ENCODE peak calls at places on chromosomes 1 and 21, in six cellular contexts. One of them, this sample, is unnamed.

GRCh38 chr1:61776091-61776490 is 33.8 kb downstream of the PATJ start:
- ATAC-seq in upper lobe of left lung: no peak
- ATAC-seq in A549: no peak
- ATAC-seq in K562: no peak
- ATAC-seq in HepG2: no peak
- ATAC-seq in GM12878: no peak
- ATAC-seq in this sample: no peak

GRCh38 chr1:28925350-28925891 is 11.1 kb downstream of the EPB41 start:
- ATAC-seq in upper lobe of left lung: no peak
- ATAC-seq in A549: no peak
- ATAC-seq in K562: no peak
- ATAC-seq in HepG2: no peak
- ATAC-seq in GM12878: no peak
- ATAC-seq in this sample: no peak

GRCh38 chr1:182174202-182174855 is 112.8 kb upstream of the ZNF648 start:
- ATAC-seq in upper lobe of left lung: no peak
- ATAC-seq in A549: no peak
- ATAC-seq in K562: no peak
- ATAC-seq in HepG2: no peak
- ATAC-seq in GM12878: no peak
- ATAC-seq in this sample: peak; percentile 85

GRCh38 chr21:37370152-37371040 is 3.8 kb downstream of the DYRK1A start:
- ATAC-seq in upper lobe of left lung: no peak
- ATAC-seq in A549: no peak
- ATAC-seq in K562: peak; percentile 22
- ATAC-seq in HepG2: no peak
- ATAC-seq in GM12878: peak; percentile 46
- ATAC-seq in this sample: no peak

GRCh38 chr1:82143108-82143833 is 342.5 kb downstream of the ADGRL2 start:
- ATAC-seq in upper lobe of left lung: no peak
- ATAC-seq in A549: no peak
- ATAC-seq in K562: no peak
- ATAC-seq in HepG2: no peak
- ATAC-seq in GM12878: peak; percentile 82
- ATAC-seq in this sample: no peak

GRCh38 chr1:38728176-38728908 is 131.2 kb downstream of the RRAGC start:
- ATAC-seq in upper lobe of left lung: peak; percentile 42
- ATAC-seq in A549: no peak
- ATAC-seq in K562: no peak
- ATAC-seq in HepG2: no peak
- ATAC-seq in GM12878: no peak
- ATAC-seq in this sample: peak; percentile 25

GRCh38 chr1:6961905-6962304 is 176.7 kb downstream of the CAMTA1 start:
- ATAC-seq in upper lobe of left lung: no peak
- ATAC-seq in A549: peak; percentile 26
- ATAC-seq in K562: no peak
- ATAC-seq in HepG2: no peak
- ATAC-seq in GM12878: no peak
- ATAC-seq in this sample: no peak

GRCh38 chr1:224989615-224990014 is 60.1 kb downstream of the DNAH14 start:
- ATAC-seq in upper lobe of left lung: no peak
- ATAC-seq in A549: no peak
- ATAC-seq in K562: no peak
- ATAC-seq in HepG2: no peak
- ATAC-seq in GM12878: no peak
- ATAC-seq in this sample: no peak

GRCh38 chr21:38925923-38926322 is 120.2 kb downstream of the ETS2 start:
- ATAC-seq in upper lobe of left lung: peak; percentile 85
- ATAC-seq in A549: peak; percentile 48
- ATAC-seq in K562: no peak
- ATAC-seq in HepG2: no peak
- ATAC-seq in GM12878: no peak
- ATAC-seq in this sample: peak; percentile 89

GRCh38 chr1:237211031-237211430 is 169.0 kb downstream of the RYR2 start:
- ATAC-seq in upper lobe of left lung: no peak
- ATAC-seq in A549: no peak
- ATAC-seq in K562: no peak
- ATAC-seq in HepG2: peak; percentile 56
- ATAC-seq in GM12878: no peak
- ATAC-seq in this sample: no peak

GRCh38 chr1:56385314-56385713 is 194.0 kb downstream of the PLPP3 start:
- ATAC-seq in upper lobe of left lung: no peak
- ATAC-seq in A549: no peak
- ATAC-seq in K562: no peak
- ATAC-seq in HepG2: no peak
- ATAC-seq in GM12878: no peak
- ATAC-seq in this sample: no peak

GRCh38 chr1:155717041-155717440 is 28.1 kb downstream of the DAP3 start:
- ATAC-seq in upper lobe of left lung: no peak
- ATAC-seq in A549: no peak
- ATAC-seq in K562: no peak
- ATAC-seq in HepG2: no peak
- ATAC-seq in GM12878: peak; percentile 96
- ATAC-seq in this sample: no peak

GRCh38 chr1:169236880-169237279 is 130.4 kb downstream of the ATP1B1 start:
- ATAC-seq in upper lobe of left lung: no peak
- ATAC-seq in A549: no peak
- ATAC-seq in K562: no peak
- ATAC-seq in HepG2: no peak
- ATAC-seq in GM12878: no peak
- ATAC-seq in this sample: no peak

GRCh38 chr1:169234780-169235179 is 128.3 kb downstream of the ATP1B1 start:
- ATAC-seq in upper lobe of left lung: no peak
- ATAC-seq in A549: no peak
- ATAC-seq in K562: no peak
- ATAC-seq in HepG2: no peak
- ATAC-seq in GM12878: no peak
- ATAC-seq in this sample: no peak

GRCh38 chr1:169238506-169238905 is 129.1 kb downstream of the NME7 start:
- ATAC-seq in upper lobe of left lung: peak; percentile 39
- ATAC-seq in A549: no peak
- ATAC-seq in K562: no peak
- ATAC-seq in HepG2: no peak
- ATAC-seq in GM12878: no peak
- ATAC-seq in this sample: no peak

GRCh38 chr1:169236143-169236542 is 129.7 kb downstream of the ATP1B1 start:
- ATAC-seq in upper lobe of left lung: no peak
- ATAC-seq in A549: no peak
- ATAC-seq in K562: no peak
- ATAC-seq in HepG2: no peak
- ATAC-seq in GM12878: no peak
- ATAC-seq in this sample: no peak

GRCh38 chr1:169235568-169235967 is 129.1 kb downstream of the ATP1B1 start:
- ATAC-seq in upper lobe of left lung: no peak
- ATAC-seq in A549: no peak
- ATAC-seq in K562: no peak
- ATAC-seq in HepG2: no peak
- ATAC-seq in GM12878: no peak
- ATAC-seq in this sample: no peak
- TF ChIP-seq EP300 in upper lobe of left lung: no peak
- TF ChIP-seq EP300 in A549: no peak
- TF ChIP-seq EP300 in K562: no peak
- TF ChIP-seq EP300 in HepG2: no peak
- TF ChIP-seq EP300 in GM12878: no peak
- TF ChIP-seq EP300 in this sample: no peak

GRCh38 chr21:36254106-36254941 is 65.7 kb upstream of the MORC3 start:
- ATAC-seq in upper lobe of left lung: no peak
- ATAC-seq in A549: no peak
- ATAC-seq in K562: no peak
- ATAC-seq in HepG2: peak; percentile 87
- ATAC-seq in GM12878: peak; percentile 50
- ATAC-seq in this sample: no peak

GRCh38 chr21:36246080-36246631 is 73.8 kb upstream of the MORC3 start:
- ATAC-seq in upper lobe of left lung: no peak
- ATAC-seq in A549: no peak
- ATAC-seq in K562: no peak
- ATAC-seq in HepG2: no peak
- ATAC-seq in GM12878: no peak
- ATAC-seq in this sample: no peak

GRCh38 chr21:36249576-36250422 is 70.2 kb upstream of the MORC3 start:
- ATAC-seq in upper lobe of left lung: no peak
- ATAC-seq in A549: no peak
- ATAC-seq in K562: no peak
- ATAC-seq in HepG2: no peak
- ATAC-seq in GM12878: no peak
- ATAC-seq in this sample: no peak

GRCh38 chr21:36247316-36247715 is 72.7 kb upstream of the MORC3 start:
- ATAC-seq in upper lobe of left lung: no peak
- ATAC-seq in A549: no peak
- ATAC-seq in K562: no peak
- ATAC-seq in HepG2: no peak
- ATAC-seq in GM12878: no peak
- ATAC-seq in this sample: no peak

GRCh38 chr21:36250423-36251075 is 69.4 kb upstream of the MORC3 start:
- ATAC-seq in upper lobe of left lung: no peak
- ATAC-seq in A549: no peak
- ATAC-seq in K562: no peak
- ATAC-seq in HepG2: no peak
- ATAC-seq in GM12878: no peak
- ATAC-seq in this sample: no peak
- TF ChIP-seq EP300 in upper lobe of left lung: no peak
- TF ChIP-seq EP300 in A549: no peak
- TF ChIP-seq EP300 in K562: no peak
- TF ChIP-seq EP300 in HepG2: no peak
- TF ChIP-seq EP300 in GM12878: no peak
- TF ChIP-seq EP300 in this sample: no peak

DNA sequence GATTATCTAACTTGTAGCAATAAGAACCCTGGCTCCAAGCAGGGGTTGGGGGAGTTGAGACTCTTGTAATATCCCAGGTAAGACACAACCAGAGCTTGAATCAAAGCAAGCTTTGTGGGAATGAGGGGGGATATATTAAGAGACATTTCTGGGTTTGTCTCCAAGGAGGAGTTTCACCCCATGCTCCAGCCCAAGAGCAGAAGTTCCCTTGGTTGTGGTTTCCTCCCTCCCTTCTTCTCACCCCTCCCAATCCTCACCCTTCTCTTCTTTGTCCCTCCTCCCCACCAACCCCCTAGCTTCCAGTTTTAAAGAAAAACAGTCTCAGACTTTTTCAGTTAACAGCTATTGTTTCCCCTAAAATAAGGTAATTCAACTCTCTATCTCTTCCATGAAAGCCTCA is 11.9 kb downstream of the TRAF3IP3 start:
- ATAC-seq in upper lobe of left lung: peak; percentile 52
- ATAC-seq in A549: no peak
- ATAC-seq in K562: no peak
- ATAC-seq in HepG2: no peak
- ATAC-seq in GM12878: no peak
- ATAC-seq in this sample: no peak
- TF ChIP-seq EP300 in upper lobe of left lung: no peak
- TF ChIP-seq EP300 in A549: no peak
- TF ChIP-seq EP300 in K562: no peak
- TF ChIP-seq EP300 in HepG2: no peak
- TF ChIP-seq EP300 in GM12878: no peak
- TF ChIP-seq EP300 in this sample: no peak

GRCh38 chr1:59680044-59680443 is 134.7 kb upstream of the HOOK1 start:
- ATAC-seq in upper lobe of left lung: no peak
- ATAC-seq in A549: no peak
- ATAC-seq in K562: no peak
- ATAC-seq in HepG2: no peak
- ATAC-seq in GM12878: no peak
- ATAC-seq in this sample: no peak

GRCh38 chr1:59678065-59678808 is 136.5 kb upstream of the HOOK1 start:
- ATAC-seq in upper lobe of left lung: no peak
- ATAC-seq in A549: no peak
- ATAC-seq in K562: no peak
- ATAC-seq in HepG2: no peak
- ATAC-seq in GM12878: no peak
- ATAC-seq in this sample: no peak

GRCh38 chr1:59682405-59683080 is 132.2 kb upstream of the HOOK1 start:
- ATAC-seq in upper lobe of left lung: peak; percentile 42
- ATAC-seq in A549: no peak
- ATAC-seq in K562: no peak
- ATAC-seq in HepG2: no peak
- ATAC-seq in GM12878: no peak
- ATAC-seq in this sample: peak; percentile 94

GRCh38 chr1:59674605-59675004 is 140.1 kb upstream of the HOOK1 start:
- ATAC-seq in upper lobe of left lung: peak; percentile 71
- ATAC-seq in A549: no peak
- ATAC-seq in K562: no peak
- ATAC-seq in HepG2: peak; percentile 9
- ATAC-seq in GM12878: no peak
- ATAC-seq in this sample: peak; percentile 53

GRCh38 chr1:59678809-59679228 is 135.9 kb upstream of the HOOK1 start:
- ATAC-seq in upper lobe of left lung: peak; percentile 27
- ATAC-seq in A549: peak; percentile 74
- ATAC-seq in K562: peak; percentile 49
- ATAC-seq in HepG2: no peak
- ATAC-seq in GM12878: no peak
- ATAC-seq in this sample: no peak
- TF ChIP-seq EP300 in upper lobe of left lung: no peak
- TF ChIP-seq EP300 in A549: no peak
- TF ChIP-seq EP300 in K562: peak; percentile 28
- TF ChIP-seq EP300 in HepG2: no peak
- TF ChIP-seq EP300 in GM12878: no peak
- TF ChIP-seq EP300 in this sample: no peak

GRCh38 chr1:201714542-201715276 is 114.2 kb upstream of the IPO9 start:
- ATAC-seq in upper lobe of left lung: peak; percentile 90
- ATAC-seq in A549: peak; percentile 90
- ATAC-seq in K562: peak; percentile 80
- ATAC-seq in HepG2: no peak
- ATAC-seq in GM12878: no peak
- ATAC-seq in this sample: peak; percentile 86
- TF ChIP-seq EP300 in upper lobe of left lung: peak; percentile 34
- TF ChIP-seq EP300 in A549: peak; percentile 47
- TF ChIP-seq EP300 in K562: peak; percentile 8
- TF ChIP-seq EP300 in HepG2: no peak
- TF ChIP-seq EP300 in GM12878: no peak
- TF ChIP-seq EP300 in this sample: no peak

GRCh38 chr1:57908471-57908870 is 484.6 kb upstream of the DAB1 start:
- ATAC-seq in upper lobe of left lung: no peak
- ATAC-seq in A549: no peak
- ATAC-seq in K562: no peak
- ATAC-seq in HepG2: no peak
- ATAC-seq in GM12878: no peak
- ATAC-seq in this sample: no peak
- TF ChIP-seq EP300 in upper lobe of left lung: no peak
- TF ChIP-seq EP300 in A549: no peak
- TF ChIP-seq EP300 in K562: no peak
- TF ChIP-seq EP300 in HepG2: no peak
- TF ChIP-seq EP300 in GM12878: no peak
- TF ChIP-seq EP300 in this sample: no peak

DNA sequence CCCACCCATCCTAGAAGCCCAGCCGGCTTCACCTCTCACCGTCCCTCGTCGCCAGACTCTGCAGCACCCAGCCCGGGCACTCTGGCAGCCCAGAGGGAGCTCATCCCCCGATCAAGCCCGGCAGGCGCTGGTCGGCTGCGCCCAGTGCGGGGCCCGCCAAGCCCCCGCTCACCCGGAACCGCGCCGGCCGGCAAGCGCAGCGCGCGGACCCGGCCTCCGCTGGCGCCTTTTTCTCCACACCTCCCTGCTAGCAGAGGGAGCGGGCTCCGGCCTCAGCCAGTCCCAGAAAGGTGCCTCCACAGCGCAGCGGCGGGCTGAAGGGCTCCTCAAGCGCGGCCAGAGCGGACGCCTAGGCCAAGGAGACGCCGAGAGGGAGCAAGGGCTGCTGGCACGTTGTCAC is 2023.3 kb downstream of the NCAM2 start:
- ATAC-seq in upper lobe of left lung: no peak
- ATAC-seq in A549: no peak
- ATAC-seq in K562: no peak
- ATAC-seq in HepG2: no peak
- ATAC-seq in GM12878: no peak
- ATAC-seq in this sample: no peak
- TF ChIP-seq EP300 in upper lobe of left lung: no peak
- TF ChIP-seq EP300 in A549: no peak
- TF ChIP-seq EP300 in K562: no peak
- TF ChIP-seq EP300 in HepG2: no peak
- TF ChIP-seq EP300 in GM12878: no peak
- TF ChIP-seq EP300 in this sample: no peak

This sample was measured in gastroesophageal sphincter.